ENCODE peak calls at places on chromosomes 11 and 22, in five cellular contexts. N, Q, I, P and B are unnamed samples. For H3K4me1, the result is how much of the 10 kb centered on the place peaks cover.

GRCh38 chr22:17368144-17368726 is 1.0 kb upstream of the CECR2 start:
- DNase-seq in N (no peak), I (no peak), P (no peak), Q (no peak), B (peak)

GRCh38 chr11:84564180-84564866 is 1062.8 kb downstream of the DLG2 start:
- DNase-seq in P (no peak), N (no peak), I (peak), Q (peak), B (peak)

GRCh38 chr11:74345420-74345819 is 34.0 kb upstream of the P4HA3 start:
- DNase-seq in N (no peak), Q (peak), I (no peak), P (no peak), B (no peak)

GRCh38 chr11:76270387-76270786 is 64.1 kb upstream of the WNT11 start:
- DNase-seq in Q (no peak), N (no peak), I (no peak), P (peak), B (no peak)

GRCh38 chr11:106091480-106092123 is 14.1 kb downstream of the AASDHPPT start:
- DNase-seq in P (no peak), N (no peak), Q (peak), I (no peak), B (no peak)

GRCh38 chr11:48044577-48044976 is 64.2 kb downstream of the PTPRJ start:
- DNase-seq in I (no peak), N (no peak), Q (no peak), P (peak), B (no peak)

GRCh38 chr11:67613313-67613959 is 6.7 kb downstream of the NDUFV1 start:
- DNase-seq in I (no peak), N (no peak), Q (no peak), P (no peak), B (no peak)

GRCh38 chr11:1499261-1499890 is 12.8 kb upstream of the MOB2 start:
- DNase-seq in N (no peak), I (no peak), Q (no peak), P (peak), B (no peak)

GRCh38 chr11:69403556-69404215 is 77.8 kb upstream of the LINC01488 start:
- DNase-seq in P (no peak), Q (peak), N (no peak), I (no peak), B (no peak)

GRCh38 chr22:31271026-31271425 is 21.3 kb downstream of the PIK3IP1 start:
- DNase-seq in N (no peak), Q (no peak), I (no peak), P (no peak), B (no peak)

GRCh38 chr22:40720538-40721256 is 41.4 kb downstream of the MCHR1 start:
- DNase-seq in P (no peak), Q (peak), I (no peak), N (no peak), B (no peak)

GRCh38 chr11:45245237-45246045 is 40.7 kb downstream of the SYT13 start:
- DNase-seq in N (no peak), P (no peak), Q (no peak), I (no peak), B (no peak)

GRCh38 chr11:118415739-118416068 is 14.3 kb downstream of the ATP5MG start:
- DNase-seq in N (no peak), P (no peak), I (peak), Q (peak), B (peak)

GRCh38 chr11:8581300-8581699 is 12.7 kb downstream of the STK33 start:
- DNase-seq in P (no peak), N (no peak), Q (peak), I (no peak), B (no peak)

GRCh38 chr22:46575915-46576555 is 38.6 kb upstream of the CELSR1 start:
- DNase-seq in P (no peak), N (no peak), I (peak), Q (no peak), B (peak)

GRCh38 chr11:18844753-18845367 is 53.3 kb upstream of the PTPN5 start:
- DNase-seq in N (no peak), Q (peak), I (peak), P (no peak), B (no peak)

GRCh38 chr11:351411-351810 is 17.9 kb upstream of the B4GALNT4 start:
- DNase-seq in I (no peak), Q (no peak), P (peak), N (no peak), B (no peak)

GRCh38 chr11:134841972-134842371 is 429.9 kb upstream of the B3GAT1 start:
- DNase-seq in I (no peak), P (no peak), N (no peak), Q (no peak), B (no peak)

GRCh38 chr11:406796-407650 is 7.8 kb downstream of the SIGIRR start:
- DNase-seq in P (peak), N (peak), I (peak), Q (peak), B (peak)

GRCh38 chr11:124793466-124794278 is 6.5 kb downstream of the MSANTD2 start:
- DNase-seq in P (no peak), Q (peak), I (peak), N (no peak), B (peak)

DNA sequence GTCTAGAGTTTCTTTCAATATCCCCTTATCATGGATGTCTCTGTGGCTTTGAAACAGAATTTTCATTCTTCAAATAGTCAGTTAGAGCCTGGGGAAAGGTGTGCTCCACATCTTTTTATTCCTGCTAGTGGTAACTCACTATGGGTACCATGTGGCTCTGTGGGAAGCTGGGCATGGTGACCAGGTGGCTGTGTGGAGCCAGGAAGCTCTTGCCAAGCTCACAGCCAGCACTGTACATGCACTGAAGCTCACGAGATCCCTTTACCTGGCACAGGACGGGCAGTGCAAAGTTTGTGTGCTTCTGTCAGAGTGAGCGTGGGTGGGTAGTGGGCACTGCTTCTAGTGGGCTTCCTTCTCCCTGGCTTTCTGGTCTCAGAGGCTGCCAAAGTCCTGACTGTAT is 6.3 kb upstream of the KDM4F start:
- DNase-seq in P (no peak), I (no peak), Q (no peak), N (no peak), B (no peak)
- H3K4me1 ChIP-seq in P (under half), I (under half), Q (under half), N (under half), B (under half)

GRCh38 chr11:7538466-7539454 is 25.0 kb downstream of the PPFIBP2 start:
- DNase-seq in I (peak), P (no peak), Q (no peak), N (no peak), B (peak)

GRCh38 chr11:7537260-7537659 is 23.5 kb downstream of the PPFIBP2 start:
- DNase-seq in P (no peak), Q (no peak), N (no peak), I (no peak), B (no peak)

GRCh38 chr11:7538023-7538422 is 24.2 kb downstream of the PPFIBP2 start:
- DNase-seq in I (no peak), N (no peak), Q (no peak), P (no peak), B (no peak)

GRCh38 chr11:7534030-7534378 is 20.2 kb downstream of the PPFIBP2 start:
- DNase-seq in N (no peak), Q (no peak), I (no peak), P (no peak), B (no peak)

GRCh38 chr11:7536102-7536501 is 22.3 kb downstream of the PPFIBP2 start:
- DNase-seq in P (no peak), I (peak), Q (no peak), N (no peak), B (peak)
- H3K4me1 ChIP-seq in P (under half), I (under half), Q (under half), N (under half), B (under half)

GRCh38 chr11:114082415-114082748 is 22.9 kb downstream of the ZBTB16 start:
- DNase-seq in P (peak), I (no peak), N (no peak), Q (no peak), B (no peak)
- H3K4me1 ChIP-seq in P (under half), I (half or more), N (under half), Q (under half), B (under half)

DNA sequence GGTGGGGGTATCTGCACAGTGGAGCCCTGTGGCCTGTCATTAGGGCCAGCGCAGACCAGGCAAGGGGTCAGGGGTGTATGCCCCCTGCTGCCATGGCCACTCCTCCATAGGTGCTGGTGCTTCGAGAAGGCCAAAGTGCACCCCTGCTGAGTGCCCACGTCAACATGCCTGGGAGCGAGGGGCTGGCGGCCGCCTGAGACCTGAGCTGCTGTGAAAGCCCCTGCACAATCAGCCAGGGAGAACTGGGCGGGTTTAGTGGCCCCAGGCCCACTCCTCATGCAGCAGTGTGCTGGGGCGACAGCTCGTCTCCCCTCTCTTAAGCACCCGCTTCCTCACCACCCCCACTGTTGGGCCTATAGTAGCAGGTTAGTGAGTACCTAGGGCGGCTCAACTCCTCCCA is 14.0 kb downstream of the ZDHHC24 start:
- DNase-seq in Q (no peak), P (no peak), N (no peak), I (no peak), B (no peak)
- H3K4me1 ChIP-seq in Q (under half), P (under half), N (under half), I (under half), B (under half)

GRCh38 chr11:35035894-35036408 is 103.0 kb upstream of the CD44 start:
- DNase-seq in N (no peak), Q (peak), I (no peak), P (no peak), B (no peak)

GRCh38 chr11:35031869-35032268 is 107.1 kb upstream of the CD44 start:
- DNase-seq in I (no peak), Q (peak), N (no peak), P (no peak), B (no peak)

GRCh38 chr11:35030716-35031213 is 108.2 kb upstream of the CD44 start:
- DNase-seq in I (no peak), P (peak), N (no peak), Q (peak), B (no peak)

GRCh38 chr11:35034401-35034800 is 104.6 kb upstream of the CD44 start:
- DNase-seq in P (no peak), N (no peak), I (no peak), Q (no peak), B (no peak)

DNA sequence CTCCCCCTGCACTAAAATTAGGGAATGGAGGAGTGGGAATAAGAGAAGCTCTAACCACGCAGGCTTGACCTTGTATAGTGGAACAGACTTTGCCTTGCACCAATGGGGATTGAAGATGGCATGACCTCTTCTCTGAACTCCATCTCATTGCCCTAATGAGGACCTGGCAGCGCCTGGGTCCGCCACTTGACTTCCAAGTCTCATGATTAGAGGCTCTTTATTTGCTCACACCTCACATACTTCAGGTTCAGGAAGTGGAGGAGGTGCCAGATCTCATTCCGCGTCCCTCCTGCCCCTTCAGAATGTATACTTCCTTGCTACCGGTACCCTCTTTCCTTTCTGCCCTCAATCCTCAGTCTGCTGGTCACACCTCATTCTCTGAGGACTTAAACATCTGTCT is 106.0 kb upstream of the CD44 start:
- DNase-seq in P (no peak), I (no peak), Q (no peak), N (no peak), B (no peak)
- H3K4me1 ChIP-seq in P (under half), I (under half), Q (under half), N (under half), B (under half)

DNA sequence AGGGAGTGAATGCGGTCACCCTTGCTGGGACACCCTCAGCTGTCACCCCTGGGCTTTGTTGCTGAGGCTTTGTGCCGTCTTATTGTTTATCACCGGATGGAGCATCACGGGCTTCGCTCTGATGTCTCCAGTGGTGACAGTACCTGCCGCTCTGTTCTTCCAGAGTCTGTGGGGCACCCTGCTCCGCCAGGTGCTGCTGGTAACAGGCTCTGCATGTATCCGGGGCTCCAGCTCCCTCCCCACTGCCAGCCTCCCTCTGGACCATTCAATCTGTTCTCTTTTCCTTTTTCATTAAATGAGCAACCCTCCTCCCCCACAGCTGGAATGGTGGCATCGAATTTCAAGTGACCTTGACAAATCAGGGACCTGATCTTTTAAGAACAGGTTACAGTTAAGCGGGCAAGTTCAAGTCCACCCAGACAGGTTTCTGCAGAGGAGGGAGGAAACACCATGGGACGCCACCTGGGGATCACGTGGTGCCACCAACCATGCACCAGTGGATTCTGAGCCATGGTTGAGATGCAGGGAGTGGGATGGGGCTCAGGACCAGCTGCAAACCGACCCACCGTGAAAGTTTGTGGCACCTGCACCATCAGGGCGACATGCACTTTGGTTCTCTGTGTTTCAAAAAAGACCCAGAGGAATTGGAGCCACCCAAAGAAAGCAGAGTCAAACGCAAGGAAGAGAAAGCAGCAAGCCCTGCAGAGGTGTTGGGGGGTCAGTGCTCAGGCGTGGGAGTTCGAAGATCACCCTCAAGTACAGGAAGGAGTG is 89.3 kb downstream of the BCR start:
- DNase-seq in P (no peak), I (no peak), Q (no peak), N (no peak), B (no peak)
- H3K4me1 ChIP-seq in P (under half), I (under half), Q (under half), N (under half), B (under half)